ENCODE peak calls at places on chromosomes 12 and 14, in five cellular contexts. U is PC-3, A is lower lobe of right lung, I is prostate gland, S is lung. Z is an unnamed sample. For H3K9me3, the result is how much of the 10 kb centered on the place peaks cover.

GRCh38 chr12:52506858-52507715 is 13.1 kb downstream of the KRT5 start:
- DNase-seq in U (peak), I (no peak), A (no peak), S (no peak), Z (peak)

GRCh38 chr12:76030378-76031080 is 1.0 kb downstream of the PHLDA1 start:
- DNase-seq in I (peak), A (peak), U (no peak), S (no peak), Z (peak)

GRCh38 chr12:76024942-76025600 is 6.5 kb downstream of the PHLDA1 start:
- DNase-seq in I (no peak), A (no peak), S (no peak), U (peak), Z (no peak)

GRCh38 chr12:98483621-98484455 is 31.6 kb upstream of the TMPO start:
- DNase-seq in I (no peak), U (no peak), S (no peak), A (no peak), Z (no peak)

GRCh38 chr14:64195194-64195593 is 99.0 kb downstream of the ESR2 start:
- DNase-seq in A (no peak), U (no peak), I (no peak), S (no peak), Z (no peak)

GRCh38 chr12:46382974-46383653 is 10.5 kb upstream of the SLC38A2 start:
- DNase-seq in S (peak), U (peak), I (peak), A (peak), Z (peak)

GRCh38 chr12:79012616-79013015 is 148.0 kb downstream of the SYT1 start:
- DNase-seq in U (no peak), S (no peak), A (no peak), I (no peak), Z (no peak)

GRCh38 chr12:6764011-6764828 is 1.9 kb upstream of the PTMS start:
- DNase-seq in I (peak), U (peak), S (peak), A (peak), Z (peak)

GRCh38 chr12:7137868-7138267 is 7.7 kb downstream of the CLSTN3 start:
- DNase-seq in A (no peak), I (no peak), S (no peak), U (no peak), Z (no peak)

GRCh38 chr14:75242546-75243273 is 35.9 kb upstream of the FOS start:
- DNase-seq in S (no peak), I (peak), A (peak), U (peak), Z (peak)

GRCh38 chr12:24424376-24424775 is 474.9 kb upstream of the SOX5 start:
- DNase-seq in U (no peak), I (no peak), S (no peak), A (no peak), Z (no peak)

GRCh38 chr12:94941440-94941862 is 62.0 kb downstream of the NDUFA12 start:
- DNase-seq in U (peak), I (no peak), S (peak), A (no peak), Z (no peak)

GRCh38 chr14:68972507-68973272 is 6.4 kb downstream of the ACTN1 start:
- DNase-seq in I (no peak), S (no peak), U (no peak), A (no peak), Z (no peak)

GRCh38 chr12:588658-589057 is 74.6 kb downstream of the NINJ2 start:
- DNase-seq in A (no peak), S (no peak), I (no peak), U (no peak), Z (no peak)

GRCh38 chr14:66745078-66745477 is 237.1 kb downstream of the GPHN start:
- DNase-seq in S (no peak), I (no peak), U (no peak), A (no peak), Z (no peak)

GRCh38 chr14:22929104-22929847 is at the start of gene PRMT5:
- DNase-seq in U (peak), I (peak), S (peak), A (peak), Z (peak)

GRCh38 chr12:7046383-7047143 is 14.0 kb upstream of the C1S start:
- DNase-seq in I (no peak), U (no peak), S (no peak), A (no peak), Z (no peak)

GRCh38 chr12:30931222-30931621 is 4.7 kb downstream of the TSPAN11 start:
- DNase-seq in A (no peak), S (no peak), I (peak), U (peak), Z (no peak)

GRCh38 chr12:95637471-95638155 is 86.3 kb upstream of the USP44 start:
- DNase-seq in U (peak), S (no peak), I (no peak), A (no peak), Z (no peak)

GRCh38 chr12:8844665-8845064 is 22.2 kb downstream of the A2ML1 start:
- DNase-seq in I (no peak), U (no peak), A (no peak), S (peak), Z (no peak)

GRCh38 chr12:123490089-123490488 is 32.1 kb downstream of the SNRNP35 start:
- DNase-seq in A (no peak), I (no peak), U (no peak), S (no peak), Z (no peak)

GRCh38 chr12:51441583-51441982 is 17.0 kb downstream of the SLC4A8 start:
- DNase-seq in U (no peak), I (no peak), A (no peak), S (no peak), Z (no peak)

GRCh38 chr12:3418609-3419469 is 72.2 kb upstream of the PRMT8 start:
- DNase-seq in U (no peak), A (no peak), I (no peak), S (peak), Z (no peak)

GRCh38 chr12:30613119-30613830 is 82.4 kb downstream of the IPO8 start:
- DNase-seq in U (no peak), A (no peak), S (no peak), I (no peak), Z (no peak)

GRCh38 chr12:52699373-52699772 is 4.0 kb downstream of the KRT77 start:
- DNase-seq in I (no peak), U (no peak), A (no peak), S (no peak), Z (no peak)

GRCh38 chr12:126204326-126204725 is 1139.1 kb downstream of the AACS start:
- DNase-seq in A (no peak), S (no peak), I (no peak), U (no peak), Z (no peak)

GRCh38 chr14:26761532-26761931 is 163.7 kb upstream of the NOVA1 start:
- DNase-seq in S (no peak), A (no peak), U (no peak), I (no peak), Z (no peak)

GRCh38 chr14:26765301-26765700 is 167.5 kb upstream of the NOVA1 start:
- DNase-seq in A (no peak), U (peak), I (no peak), S (no peak), Z (no peak)

GRCh38 chr14:26765768-26766550 is 168.1 kb upstream of the NOVA1 start:
- DNase-seq in S (peak), A (no peak), U (peak), I (no peak), Z (no peak)

GRCh38 chr14:26766726-26767125 is 168.9 kb upstream of the NOVA1 start:
- DNase-seq in S (no peak), A (no peak), I (no peak), U (no peak), Z (no peak)
- H3K9me3 ChIP-seq in S (under half), A (under half), I (under half), U (under half), Z (under half)

DNA sequence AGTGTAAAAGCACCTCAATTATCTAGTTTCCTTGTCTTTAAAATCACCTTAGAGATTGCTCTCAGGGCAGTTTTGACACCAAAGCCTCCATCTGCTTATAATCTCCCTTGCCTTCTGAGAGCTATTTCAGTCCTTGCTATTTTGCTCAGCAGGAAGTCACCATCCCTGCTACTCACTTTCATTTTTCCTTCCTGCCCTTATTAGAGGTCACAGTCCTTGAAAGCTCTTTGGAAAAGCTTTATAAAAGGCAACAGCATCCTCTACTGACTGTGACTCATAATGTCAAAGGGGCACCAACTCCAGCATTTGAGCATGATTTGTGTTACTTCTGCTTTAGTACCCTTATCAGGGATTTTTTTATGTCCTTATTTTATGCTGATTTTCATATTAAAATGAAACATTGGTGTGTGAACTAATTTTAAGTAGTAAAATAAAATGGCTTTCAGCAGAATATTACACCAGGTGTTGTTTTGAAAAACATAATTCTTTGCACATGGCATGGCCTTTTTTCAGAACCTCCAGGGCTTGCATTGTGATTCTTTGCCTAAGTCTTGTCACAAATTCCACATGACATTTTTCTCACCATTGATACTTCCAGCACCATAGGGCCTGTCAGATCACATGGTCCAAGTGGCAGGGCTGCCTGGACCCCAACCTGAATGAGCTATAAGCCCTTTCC is 213.0 kb downstream of the ADAMTS20 start:
- DNase-seq in I (no peak), U (peak), A (no peak), S (no peak), Z (no peak)
- TF ChIP-seq CTCF in I (no peak), U (peak), A (peak), S (peak), Z (peak)

DNA sequence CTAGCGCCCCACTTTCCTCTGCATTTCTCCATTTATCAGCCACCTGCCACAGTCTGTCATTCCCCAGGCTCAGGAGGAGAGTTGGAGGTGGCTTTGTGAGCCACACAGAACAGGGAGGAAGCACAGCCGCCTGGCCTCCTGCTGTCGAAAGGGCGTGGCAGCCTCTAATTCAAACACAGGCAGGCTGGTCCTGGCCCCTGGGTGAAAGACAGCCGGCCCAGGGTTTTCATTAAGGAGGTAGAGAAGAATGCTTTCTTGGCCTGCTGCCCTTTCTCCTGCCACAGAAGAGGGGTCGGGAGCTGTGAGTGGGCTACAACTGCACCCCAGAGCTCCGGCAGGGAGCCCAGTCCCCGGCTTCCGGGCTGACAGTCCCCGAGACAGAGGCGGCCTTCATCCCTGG is 108.6 kb upstream of the FZD10 start:
- DNase-seq in I (no peak), A (no peak), U (no peak), S (no peak), Z (no peak)
- H3K9me3 ChIP-seq in I (under half), A (under half), U (under half), S (under half), Z (under half)

GRCh38 chr14:90561031-90561430 is 164.2 kb downstream of the CALM1 start:
- DNase-seq in U (no peak), S (no peak), I (no peak), A (no peak), Z (no peak)

GRCh38 chr14:90564496-90564895 is 167.7 kb downstream of the CALM1 start:
- DNase-seq in A (no peak), I (no peak), S (no peak), U (no peak), Z (no peak)

GRCh38 chr14:90561920-90562319 is 165.1 kb downstream of the CALM1 start:
- DNase-seq in U (no peak), S (no peak), I (no peak), A (no peak), Z (no peak)

GRCh38 chr14:90560529-90560928 is 163.7 kb downstream of the CALM1 start:
- DNase-seq in U (no peak), I (no peak), A (no peak), S (no peak), Z (no peak)

GRCh38 chr14:90562652-90563051 is 165.8 kb downstream of the CALM1 start:
- DNase-seq in I (no peak), A (no peak), S (no peak), U (no peak), Z (no peak)
- TF ChIP-seq CTCF in I (no peak), A (no peak), S (no peak), U (no peak), Z (no peak)

GRCh38 chr14:49189381-49189780 is 396.8 kb downstream of the RPS29 start:
- DNase-seq in A (no peak), I (no peak), S (no peak), U (no peak), Z (no peak)

GRCh38 chr14:49193365-49194050 is 392.7 kb downstream of the RPS29 start:
- DNase-seq in I (no peak), U (no peak), S (no peak), A (no peak), Z (no peak)

DNA sequence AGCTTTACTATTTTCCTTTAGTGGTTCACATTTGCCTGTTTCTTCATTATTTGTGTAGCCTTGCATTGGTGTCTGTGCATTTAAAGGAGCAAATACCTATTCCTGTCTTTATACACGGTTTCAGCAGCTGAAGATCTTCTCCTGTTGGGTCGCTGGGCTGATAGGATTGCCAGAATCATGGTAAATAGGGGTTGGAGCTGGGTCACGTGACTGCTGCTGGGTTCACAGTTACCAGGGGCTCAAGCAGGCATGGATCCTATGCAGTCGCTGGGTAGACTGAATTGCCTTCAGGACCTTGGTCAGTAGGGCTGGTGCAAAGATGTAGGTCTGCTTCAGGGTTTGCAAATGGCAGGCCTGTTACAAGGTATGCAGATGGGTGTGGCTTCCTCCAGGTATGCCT is 398.4 kb downstream of the RPS29 start:
- DNase-seq in U (no peak), I (no peak), A (no peak), S (no peak), Z (no peak)
- H3K9me3 ChIP-seq in U (under half), I (under half), A (under half), S (under half), Z (under half)

GRCh38 chr14:50984061-50984710 is 39.9 kb upstream of the PYGL start:
- DNase-seq in S (no peak), U (no peak), I (no peak), A (no peak), Z (no peak)
- TF ChIP-seq CTCF in S (no peak), U (no peak), I (no peak), A (no peak), Z (no peak)

GRCh38 chr14:105783707-105784106 is 257.3 kb downstream of the TMEM121 start:
- DNase-seq in S (peak), A (no peak), I (no peak), U (no peak), Z (no peak)
- H3K9me3 ChIP-seq in S (under half), A (under half), I (under half), U (under half), Z (under half)

DNA sequence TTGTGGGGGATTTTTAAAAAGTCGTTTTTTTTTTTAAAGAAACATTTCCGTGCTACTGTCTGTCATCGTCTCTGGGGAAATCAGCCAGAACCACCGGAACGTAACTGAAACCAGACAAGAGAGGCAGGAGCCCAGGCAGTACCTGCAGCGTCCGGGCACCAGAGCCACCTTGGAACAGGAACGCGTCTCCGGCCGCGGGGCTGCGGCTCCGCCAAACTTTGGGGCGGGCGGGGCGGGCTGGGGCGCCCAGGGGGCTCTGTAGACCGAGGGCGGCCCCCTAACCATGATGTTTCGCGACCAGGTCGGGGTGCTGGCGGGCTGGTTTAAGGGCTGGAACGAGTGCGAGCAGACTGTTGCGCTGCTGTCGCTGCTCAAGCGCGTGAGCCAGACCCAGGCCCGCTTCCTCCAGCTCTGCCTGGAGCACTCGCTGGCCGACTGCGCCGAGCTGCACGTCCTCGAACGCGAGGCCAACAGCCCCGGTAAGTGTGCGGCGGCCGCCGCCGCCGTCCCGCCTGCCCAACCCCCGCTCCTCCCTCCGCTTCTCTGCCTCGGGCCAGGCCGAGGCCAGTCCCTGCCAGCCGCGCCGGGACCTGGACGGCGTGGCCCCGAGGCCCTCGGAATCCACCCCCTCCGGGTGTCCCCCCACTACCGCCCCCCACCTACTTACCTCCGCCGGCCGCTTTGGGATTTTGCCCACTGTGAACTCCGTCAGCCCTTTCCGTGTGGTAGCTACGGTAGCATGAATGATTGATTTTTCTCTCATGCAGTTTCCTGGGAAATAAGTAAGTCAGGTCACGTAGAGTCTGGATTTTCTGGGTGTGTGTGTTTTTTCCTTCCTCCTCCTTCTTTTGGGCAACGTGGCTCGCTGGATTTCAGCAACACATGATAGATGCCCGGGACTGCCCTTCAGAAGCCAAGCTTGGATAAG is 970 bp downstream of the SAMD4A start:
- DNase-seq in U (peak), S (peak), A (peak), I (peak), Z (peak)
- TF ChIP-seq CTCF in U (no peak), S (no peak), A (no peak), I (no peak), Z (no peak)

GRCh38 chr12:34207858-34208257 is 185.6 kb downstream of the ALG10 start:
- DNase-seq in I (no peak), U (no peak), A (no peak), S (peak), Z (no peak)
- H3K9me3 ChIP-seq in I (under half), U (under half), A (under half), S (under half), Z (under half)

GRCh38 chr14:100059433-100059781 is 5.8 kb upstream of the EVL start:
- DNase-seq in S (no peak), U (peak), I (peak), A (no peak), Z (no peak)

GRCh38 chr14:100056431-100056830 is 8.8 kb upstream of the EVL start:
- DNase-seq in I (no peak), A (no peak), S (no peak), U (no peak), Z (no peak)

GRCh38 chr14:100054553-100055075 is 10.6 kb upstream of the EVL start:
- DNase-seq in I (no peak), A (no peak), U (no peak), S (no peak), Z (no peak)

GRCh38 chr14:100058777-100059432 is 6.3 kb upstream of the EVL start:
- DNase-seq in I (no peak), U (no peak), A (no peak), S (no peak), Z (no peak)

GRCh38 chr14:100056964-100057817 is 8.0 kb upstream of the EVL start:
- DNase-seq in I (no peak), A (no peak), S (no peak), U (peak), Z (no peak)
- TF ChIP-seq CTCF in I (no peak), A (no peak), S (peak), U (peak), Z (peak)